ENCODE peak calls at places on chromosomes 16 and 17, in eight cellular contexts. F is mesothelial cell of epicardium; K is fibroblast of pulmonary artery; L is HS-5; X is germinal center; G is pulmonary artery endothelial cell; R is activated CD8-positive, alpha-beta T cell treated with anti-CD3 and anti-CD28 coated beads for 36 hours; A is GM12865. P is an unnamed sample.

GRCh38 chr16:64864232-64864803 is 257.5 kb downstream of the CDH11 start:
- DNase-seq in F (no peak), K (peak; percentile 80), L (peak; percentile 88), X (no peak), G (no peak), R (no peak), A (no peak), P (peak; percentile 92)

GRCh38 chr17:19590912-19591551 is 57.4 kb downstream of the SLC47A1 start:
- DNase-seq in F (no peak), K (no peak), L (no peak), X (no peak), G (no peak), R (no peak), A (no peak), P (no peak)

GRCh38 chr17:980406-981291 is 1.1 kb upstream of the NXN start:
- DNase-seq in F (peak; percentile 57), K (peak; percentile 89), L (peak; percentile 58), X (peak; percentile 85), G (no peak), R (peak; percentile 84), A (peak; percentile 87), P (peak; percentile 72)

GRCh38 chr16:23155445-23156049 is 6.3 kb upstream of the USP31 start:
- DNase-seq in F (no peak), K (peak; percentile 29), L (no peak), X (no peak), G (no peak), R (peak; percentile 13), A (peak; percentile 22), P (no peak)

GRCh38 chr17:35907691-35908090 is 22.9 kb downstream of the RDM1 start:
- DNase-seq in F (no peak), K (peak; percentile 56), L (no peak), X (no peak), G (no peak), R (no peak), A (no peak), P (no peak)

GRCh38 chr17:81252336-81253329 is 13.5 kb downstream of the NDUFAF8 start:
- DNase-seq in F (no peak), K (no peak), L (no peak), X (no peak), G (no peak), R (no peak), A (no peak), P (no peak)

GRCh38 chr16:22092143-22092933 is at the start of gene VWA3A:
- DNase-seq in F (no peak), K (peak; percentile 56), L (no peak), X (no peak), G (no peak), R (no peak), A (no peak), P (no peak)

GRCh38 chr16:31390504-31391043 is 2.6 kb upstream of the ITGAD start:
- DNase-seq in F (no peak), K (no peak), L (no peak), X (no peak), G (no peak), R (no peak), A (no peak), P (no peak)

GRCh38 chr16:30371248-30371816 is 1.0 kb upstream of the TBC1D10B start:
- DNase-seq in F (no peak), K (no peak), L (no peak), X (no peak), G (no peak), R (no peak), A (no peak), P (no peak)

GRCh38 chr17:45046536-45047125 is 4.8 kb downstream of the DCAKD start:
- DNase-seq in F (no peak), K (no peak), L (no peak), X (no peak), G (no peak), R (peak; percentile 53), A (peak; percentile 68), P (peak; percentile 56)

GRCh38 chr16:60755907-60756306 is 1280.3 kb downstream of the CDH8 start:
- DNase-seq in F (no peak), K (no peak), L (no peak), X (no peak), G (no peak), R (no peak), A (no peak), P (no peak)

GRCh38 chr17:73420897-73421296 is 109.1 kb upstream of the CDC42EP4 start:
- DNase-seq in F (no peak), K (peak; percentile 17), L (no peak), X (no peak), G (no peak), R (no peak), A (peak; percentile 13), P (peak; percentile 95)

GRCh38 chr16:56609463-56609921 is 1.1 kb downstream of the MT2A start:
- DNase-seq in F (no peak), K (peak; percentile 90), L (peak; percentile 83), X (peak; percentile 86), G (no peak), R (peak; percentile 89), A (peak; percentile 91), P (peak; percentile 88)

GRCh38 chr16:62283-62682 is 8.7 kb downstream of the SNRNP25 start:
- DNase-seq in F (no peak), K (no peak), L (no peak), X (no peak), G (no peak), R (no peak), A (no peak), P (no peak)

GRCh38 chr16:31362476-31363405 is 7.8 kb downstream of the ITGAX start:
- DNase-seq in F (no peak), K (no peak), L (no peak), X (no peak), G (no peak), R (no peak), A (no peak), P (no peak)

GRCh38 chr16:64051826-64052225 is 1070.0 kb downstream of the CDH11 start:
- DNase-seq in F (no peak), K (peak; percentile 55), L (peak; percentile 5), X (no peak), G (no peak), R (no peak), A (no peak), P (peak; percentile 34)

GRCh38 chr16:10754941-10755340 is 11.3 kb downstream of the NUBP1 start:
- DNase-seq in F (no peak), K (peak; percentile 38), L (peak; percentile 44), X (no peak), G (no peak), R (no peak), A (no peak), P (peak; percentile 53)

GRCh38 chr17:7249219-7249618 is 2.3 kb downstream of the CTDNEP1 start:
- DNase-seq in F (no peak), K (no peak), L (no peak), X (no peak), G (no peak), R (no peak), A (no peak), P (no peak)

GRCh38 chr16:85835227-85835751 is 35.8 kb downstream of the COX4I1 start:
- DNase-seq in F (no peak), K (no peak), L (no peak), X (no peak), G (no peak), R (no peak), A (no peak), P (no peak)

GRCh38 chr16:56795011-56795410 is 65.1 kb downstream of the NUP93 start:
- DNase-seq in F (no peak), K (no peak), L (no peak), X (no peak), G (no peak), R (no peak), A (no peak), P (no peak)

GRCh38 chr17:60901222-60901621 is 223.6 kb downstream of the BCAS3 start:
- DNase-seq in F (no peak), K (peak; percentile 25), L (peak; percentile 11), X (no peak), G (no peak), R (no peak), A (no peak), P (no peak)

GRCh38 chr16:82031116-82032084 is 3.7 kb upstream of the HSD17B2 start:
- DNase-seq in F (no peak), K (peak; percentile 79), L (no peak), X (no peak), G (peak; percentile 5), R (no peak), A (peak; percentile 17), P (peak; percentile 38)

GRCh38 chr17:64377769-64378282 is 12.8 kb downstream of the PECAM1 start:
- DNase-seq in F (no peak), K (peak; percentile 96), L (no peak), X (no peak), G (no peak), R (no peak), A (no peak), P (peak; percentile 49)

GRCh38 chr16:48687421-48688038 is 77.5 kb upstream of the N4BP1 start:
- DNase-seq in F (peak; percentile 27), K (peak; percentile 80), L (peak; percentile 16), X (peak; percentile 70), G (peak; percentile 15), R (peak; percentile 59), A (peak; percentile 74), P (peak; percentile 10)

GRCh38 chr16:86180244-86180643 is 281.3 kb downstream of the IRF8 start:
- DNase-seq in F (no peak), K (no peak), L (no peak), X (no peak), G (no peak), R (no peak), A (no peak), P (no peak)

GRCh38 chr16:11142261-11142630 is 113.8 kb downstream of the SOCS1 start:
- DNase-seq in F (no peak), K (no peak), L (no peak), X (no peak), G (no peak), R (no peak), A (no peak), P (no peak)

GRCh38 chr17:80261159-80261894 is 675 bp downstream of the RNF213 start:
- DNase-seq in F (no peak), K (peak; percentile 64), L (no peak), X (no peak), G (no peak), R (peak; percentile 76), A (peak; percentile 70), P (peak; percentile 49)

GRCh38 chr16:1137604-1138003 is 15.3 kb upstream of the CACNA1H start:
- DNase-seq in F (no peak), K (no peak), L (no peak), X (no peak), G (no peak), R (no peak), A (no peak), P (no peak)

P was measured in foreskin keratinocyte.